ENCODE peak calls at places on chromosomes 12 and 14, in seven cellular contexts. Y is uterus, Q is heart left ventricle, B is sigmoid colon, R is testis, H is IMR-90, X is transverse colon. I is an unnamed sample.

GRCh38 chr14:51603495-51603894 is 48.2 kb upstream of the FRMD6 start:
- DNase-seq in Y (no peak), Q (no peak), B (no peak), R (no peak), H (no peak), X (no peak), I (no peak)

GRCh38 chr12:120886194-120887018 is 17.8 kb downstream of the SPPL3 start:
- DNase-seq in Y (no peak), Q (no peak), B (no peak), R (no peak), H (no peak), X (no peak), I (no peak)

GRCh38 chr14:31059152-31059924 is 33.2 kb upstream of the STRN3 start:
- DNase-seq in Y (peak; percentile 58), Q (peak; percentile 69), B (no peak), R (peak; percentile 41), H (peak; percentile 87), X (peak; percentile 21), I (peak; percentile 31)

GRCh38 chr12:33605776-33606175 is 166.2 kb upstream of the SYT10 start:
- DNase-seq in Y (no peak), Q (no peak), B (no peak), R (no peak), H (no peak), X (no peak), I (no peak)

GRCh38 chr14:22276913-22277816 is 311.9 kb downstream of the DAD1 start:
- DNase-seq in Y (no peak), Q (no peak), B (no peak), R (no peak), H (peak; percentile 35), X (no peak), I (no peak)

GRCh38 chr12:52342781-52343490 is 21.7 kb upstream of the KRT83 start:
- DNase-seq in Y (no peak), Q (no peak), B (no peak), R (no peak), H (no peak), X (no peak), I (no peak)

GRCh38 chr12:32819424-32819823 is 63.7 kb upstream of the YARS2 start:
- DNase-seq in Y (no peak), Q (no peak), B (no peak), R (no peak), H (no peak), X (no peak), I (no peak)

GRCh38 chr14:61643546-61643945 is 51.8 kb upstream of the HIF1A start:
- DNase-seq in Y (no peak), Q (no peak), B (no peak), R (no peak), H (peak; percentile 76), X (no peak), I (no peak)

GRCh38 chr12:58386136-58386535 is 444.8 kb downstream of the ATP23 start:
- DNase-seq in Y (no peak), Q (no peak), B (no peak), R (no peak), H (no peak), X (no peak), I (no peak)

GRCh38 chr12:643478-644292 is 19.6 kb downstream of the NINJ2 start:
- DNase-seq in Y (peak; percentile 41), Q (peak; percentile 55), B (peak; percentile 68), R (peak; percentile 29), H (no peak), X (peak; percentile 42), I (peak; percentile 58)

GRCh38 chr12:644818-645552 is 18.3 kb downstream of the NINJ2 start:
- DNase-seq in Y (no peak), Q (peak; percentile 62), B (no peak), R (peak; percentile 76), H (no peak), X (no peak), I (no peak)

GRCh38 chr12:644293-644639 is 19.0 kb downstream of the NINJ2 start:
- DNase-seq in Y (no peak), Q (no peak), B (peak; percentile 38), R (no peak), H (no peak), X (no peak), I (no peak)

GRCh38 chr12:645563-646071 is 17.6 kb downstream of the NINJ2 start:
- DNase-seq in Y (peak; percentile 65), Q (peak; percentile 71), B (peak; percentile 87), R (peak; percentile 93), H (peak; percentile 62), X (no peak), I (no peak)

GRCh38 chr12:642633-643477 is 20.4 kb downstream of the NINJ2 start:
- DNase-seq in Y (peak; percentile 74), Q (peak; percentile 88), B (peak; percentile 87), R (peak; percentile 80), H (peak; percentile 34), X (peak; percentile 84), I (peak; percentile 78)
- TF ChIP-seq POLR2A in Y (no peak), Q (no peak), B (no peak), R (no peak), H (no peak), X (peak; percentile 64), I (peak; percentile 51)

GRCh38 chr12:70044170-70044569 is 199.1 kb upstream of the CNOT2 start:
- DNase-seq in Y (no peak), Q (no peak), B (no peak), R (no peak), H (no peak), X (no peak), I (no peak)

GRCh38 chr12:70045036-70045435 is 198.2 kb upstream of the CNOT2 start:
- DNase-seq in Y (peak; percentile 24), Q (no peak), B (no peak), R (no peak), H (peak; percentile 10), X (no peak), I (no peak)

GRCh38 chr12:70043490-70044138 is 199.6 kb upstream of the CNOT2 start:
- DNase-seq in Y (no peak), Q (peak; percentile 28), B (no peak), R (no peak), H (no peak), X (peak; percentile 43), I (no peak)

GRCh38 chr12:70045514-70045913 is 197.7 kb upstream of the CNOT2 start:
- DNase-seq in Y (no peak), Q (no peak), B (no peak), R (no peak), H (no peak), X (peak; percentile 31), I (no peak)

GRCh38 chr12:70040141-70040540 is 203.1 kb upstream of the CNOT2 start:
- DNase-seq in Y (no peak), Q (no peak), B (no peak), R (no peak), H (peak; percentile 72), X (no peak), I (no peak)
- TF ChIP-seq CTCF in Y (no peak), Q (no peak), B (no peak), R (no peak), H (peak; percentile 12), X (no peak), I (no peak)

GRCh38 chr12:60148109-60148508 is 552.3 kb downstream of the SLC16A7 start:
- DNase-seq in Y (no peak), Q (no peak), B (no peak), R (no peak), H (peak; percentile 92), X (no peak), I (no peak)
- TF ChIP-seq POLR2A in Y (no peak), Q (no peak), B (no peak), R (no peak), H (no peak), X (no peak), I (no peak)

GRCh38 chr14:67151082-67151666 is 38.1 kb upstream of the GARIN2 start:
- DNase-seq in Y (no peak), Q (no peak), B (no peak), R (no peak), H (no peak), X (no peak), I (no peak)
- TF ChIP-seq CTCF in Y (peak; percentile 32), Q (no peak), B (no peak), R (no peak), H (peak; percentile 23), X (no peak), I (no peak)

GRCh38 chr12:122062832-122063690 is 15.5 kb upstream of the MLXIP start:
- DNase-seq in Y (peak; percentile 80), Q (peak; percentile 68), B (peak; percentile 95), R (peak; percentile 68), H (peak; percentile 66), X (peak; percentile 71), I (no peak)
- TF ChIP-seq POLR2A in Y (peak; percentile 46), Q (no peak), B (no peak), R (no peak), H (no peak), X (peak; percentile 21), I (no peak)

DNA sequence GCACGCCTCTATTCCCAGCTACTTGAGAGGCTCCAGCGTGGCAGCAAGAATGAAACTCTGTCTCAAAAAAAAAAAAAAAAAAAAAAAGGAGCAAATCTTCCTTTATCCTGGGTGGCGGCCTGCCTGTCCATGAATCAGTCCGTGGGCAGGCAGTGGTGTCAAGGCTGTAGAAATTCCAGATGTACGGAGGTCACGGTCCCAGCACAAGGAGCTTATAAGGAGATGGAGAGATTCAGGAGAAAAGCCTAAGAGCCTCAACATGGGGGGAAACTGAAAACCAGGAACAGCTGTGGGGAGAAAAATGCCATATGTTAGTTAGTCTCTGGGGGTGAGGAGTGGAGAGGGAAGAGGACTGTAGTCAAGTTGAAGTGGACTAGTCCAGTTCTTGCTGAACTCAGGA is 130.5 kb upstream of the CRY1 start:
- DNase-seq in Y (no peak), Q (no peak), B (no peak), R (no peak), H (peak; percentile 51), X (no peak), I (no peak)
- TF ChIP-seq CTCF in Y (no peak), Q (no peak), B (no peak), R (no peak), H (no peak), X (no peak), I (no peak)

GRCh38 chr12:88866881-88867280 is 286.6 kb upstream of the KITLG start:
- DNase-seq in Y (no peak), Q (no peak), B (no peak), R (no peak), H (no peak), X (no peak), I (no peak)

GRCh38 chr12:88868062-88868461 is 287.8 kb upstream of the KITLG start:
- DNase-seq in Y (no peak), Q (no peak), B (no peak), R (no peak), H (peak; percentile 40), X (no peak), I (no peak)

GRCh38 chr12:88865537-88865936 is 285.3 kb upstream of the KITLG start:
- DNase-seq in Y (no peak), Q (no peak), B (no peak), R (no peak), H (no peak), X (no peak), I (no peak)

DNA sequence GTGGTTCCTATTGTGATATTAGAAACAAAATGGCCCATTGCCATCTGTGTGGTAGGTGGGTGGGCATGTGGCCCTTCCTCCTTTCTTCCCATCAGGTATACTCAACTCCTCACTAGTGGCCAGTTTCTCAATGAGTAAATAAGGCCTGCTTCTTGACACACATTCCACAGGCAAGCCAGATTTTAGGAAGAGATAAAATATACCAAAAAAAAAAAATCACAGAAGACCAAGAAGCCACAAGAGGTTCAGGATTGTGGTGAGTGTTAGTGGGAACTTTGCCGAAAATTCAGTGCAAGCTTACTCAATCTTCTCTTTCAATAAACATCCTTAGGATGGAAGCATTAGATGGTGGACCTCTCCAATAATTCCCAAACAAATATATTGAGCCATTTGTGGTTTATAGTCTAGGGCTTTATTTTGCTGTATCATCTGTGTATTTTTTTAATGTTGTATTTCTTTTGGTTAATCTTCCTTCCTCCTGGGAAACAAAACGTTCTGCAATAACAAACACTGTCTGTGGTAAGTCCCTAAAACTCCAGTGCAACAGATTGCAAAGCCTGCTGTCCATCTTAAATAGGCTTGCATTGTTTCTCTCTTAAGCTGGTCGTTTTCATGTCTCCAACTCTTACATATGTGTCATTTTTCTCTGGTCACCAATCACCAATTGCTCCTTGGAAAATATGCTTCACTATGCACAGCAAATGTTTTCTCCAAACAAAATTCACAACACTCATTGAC is 289.9 kb upstream of the KITLG start:
- DNase-seq in Y (no peak), Q (no peak), B (no peak), R (no peak), H (peak; percentile 88), X (no peak), I (no peak)
- TF ChIP-seq POLR2A in Y (no peak), Q (no peak), B (no peak), R (no peak), H (no peak), X (no peak), I (no peak)

I was measured in gastrocnemius medialis.